ENCODE peak calls at places on chromosome 1, in ten cellular contexts. One of them, this sample, is unnamed.
A peak's percentile ranks its signal among the peaks of the same experiment; 100 is the strongest.

GRCh38 chr1:171226757-171227370 is 21.4 kb upstream of the FMO1 start:
- DNase-seq in uterus: peak; percentile 50
- DNase-seq in Peyer's patch: no peak
- DNase-seq in sigmoid colon: no peak
- DNase-seq in GM12878: peak; percentile 11
- DNase-seq in body of pancreas: peak; percentile 64
- DNase-seq in K562: peak; percentile 47
- DNase-seq in IMR-90: peak; percentile 80
- DNase-seq in heart left ventricle: peak; percentile 40
- DNase-seq in transverse colon: peak; percentile 47
- DNase-seq in this sample: peak; percentile 37

GRCh38 chr1:10161541-10162290 is 48.7 kb upstream of the KIF1B start:
- DNase-seq in Peyer's patch: no peak
- DNase-seq in body of pancreas: peak; percentile 44
- DNase-seq in transverse colon: peak; percentile 17
- DNase-seq in uterus: peak; percentile 27
- DNase-seq in IMR-90: no peak
- DNase-seq in sigmoid colon: peak; percentile 88
- DNase-seq in K562: no peak
- DNase-seq in heart left ventricle: peak; percentile 79
- DNase-seq in GM12878: no peak
- DNase-seq in this sample: peak; percentile 78

GRCh38 chr1:14263207-14263606 is 335.3 kb upstream of the KAZN start:
- DNase-seq in heart left ventricle: no peak
- DNase-seq in GM12878: no peak
- DNase-seq in IMR-90: no peak
- DNase-seq in Peyer's patch: no peak
- DNase-seq in uterus: no peak
- DNase-seq in K562: no peak
- DNase-seq in body of pancreas: no peak
- DNase-seq in sigmoid colon: no peak
- DNase-seq in transverse colon: no peak
- DNase-seq in this sample: no peak

GRCh38 chr1:246517391-246517790 is 10.3 kb upstream of the SMYD3 start:
- DNase-seq in K562: no peak
- DNase-seq in transverse colon: no peak
- DNase-seq in heart left ventricle: no peak
- DNase-seq in IMR-90: no peak
- DNase-seq in GM12878: no peak
- DNase-seq in body of pancreas: no peak
- DNase-seq in uterus: no peak
- DNase-seq in sigmoid colon: no peak
- DNase-seq in Peyer's patch: no peak
- DNase-seq in this sample: no peak

GRCh38 chr1:113210248-113210647 is 137.2 kb downstream of the LRIG2 start:
- DNase-seq in GM12878: no peak
- DNase-seq in heart left ventricle: no peak
- DNase-seq in K562: peak; percentile 78
- DNase-seq in Peyer's patch: no peak
- DNase-seq in body of pancreas: peak; percentile 68
- DNase-seq in IMR-90: no peak
- DNase-seq in transverse colon: peak; percentile 77
- DNase-seq in uterus: no peak
- DNase-seq in sigmoid colon: no peak
- DNase-seq in this sample: no peak

GRCh38 chr1:107964397-107965111 is 426 bp downstream of the VAV3 start:
- DNase-seq in sigmoid colon: no peak
- DNase-seq in Peyer's patch: peak; percentile 58
- DNase-seq in heart left ventricle: no peak
- DNase-seq in body of pancreas: no peak
- DNase-seq in uterus: no peak
- DNase-seq in transverse colon: peak; percentile 18
- DNase-seq in GM12878: no peak
- DNase-seq in K562: no peak
- DNase-seq in IMR-90: no peak
- DNase-seq in this sample: no peak

GRCh38 chr1:244137725-244138124 is 86.6 kb downstream of the ZBTB18 start:
- DNase-seq in GM12878: no peak
- DNase-seq in transverse colon: no peak
- DNase-seq in Peyer's patch: no peak
- DNase-seq in sigmoid colon: no peak
- DNase-seq in heart left ventricle: no peak
- DNase-seq in IMR-90: peak; percentile 37
- DNase-seq in uterus: no peak
- DNase-seq in K562: no peak
- DNase-seq in body of pancreas: no peak
- DNase-seq in this sample: no peak

GRCh38 chr1:111742938-111743549 is 3.8 kb upstream of the INKA2 start:
- DNase-seq in uterus: peak; percentile 5
- DNase-seq in body of pancreas: no peak
- DNase-seq in K562: no peak
- DNase-seq in IMR-90: peak; percentile 86
- DNase-seq in sigmoid colon: no peak
- DNase-seq in GM12878: no peak
- DNase-seq in Peyer's patch: no peak
- DNase-seq in transverse colon: no peak
- DNase-seq in heart left ventricle: no peak
- DNase-seq in this sample: no peak

DNA sequence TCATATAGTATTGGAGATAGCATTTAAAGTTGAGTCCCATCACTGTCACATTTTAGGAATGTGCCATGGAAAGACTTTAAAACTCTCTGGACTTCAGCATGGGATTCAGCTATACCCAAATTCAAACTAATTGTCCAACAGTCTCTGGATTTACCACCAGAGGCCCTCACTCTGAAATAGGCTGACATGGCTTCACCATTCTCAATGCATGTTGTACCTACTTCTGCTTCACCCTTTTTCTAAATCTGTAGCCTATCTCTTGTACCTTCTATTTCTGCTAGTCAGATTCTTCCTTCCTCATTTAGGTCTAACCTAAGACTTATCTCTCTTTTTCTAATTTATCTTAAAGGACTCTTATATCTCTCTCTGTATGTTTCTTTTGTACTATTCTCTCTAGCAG is 512.7 kb upstream of the ZRANB2 start:
- DNase-seq in transverse colon: no peak
- DNase-seq in Peyer's patch: no peak
- DNase-seq in GM12878: no peak
- DNase-seq in uterus: no peak
- DNase-seq in heart left ventricle: no peak
- DNase-seq in IMR-90: peak; percentile 1
- DNase-seq in K562: no peak
- DNase-seq in body of pancreas: no peak
- DNase-seq in sigmoid colon: no peak
- DNase-seq in this sample: no peak
- H3K4me1 ChIP-seq in transverse colon: no peaks in the 10 kb centered on the region
- H3K4me1 ChIP-seq in Peyer's patch: no peaks in the 10 kb centered on the region
- H3K4me1 ChIP-seq in GM12878: no peaks in the 10 kb centered on the region
- H3K4me1 ChIP-seq in uterus: no peaks in the 10 kb centered on the region
- H3K4me1 ChIP-seq in heart left ventricle: peaks cover 4% of the 10 kb centered on the region
- H3K4me1 ChIP-seq in IMR-90: peaks cover 2% of the 10 kb centered on the region
- H3K4me1 ChIP-seq in K562: no peaks in the 10 kb centered on the region
- H3K4me1 ChIP-seq in body of pancreas: no peaks in the 10 kb centered on the region
- H3K4me1 ChIP-seq in sigmoid colon: peaks cover 5% of the 10 kb centered on the region
- H3K4me1 ChIP-seq in this sample: no peaks in the 10 kb centered on the region

GRCh38 chr1:247905899-247906503 is 10.6 kb downstream of the OR2W3 start:
- DNase-seq in transverse colon: no peak
- DNase-seq in K562: no peak
- DNase-seq in body of pancreas: no peak
- DNase-seq in Peyer's patch: no peak
- DNase-seq in GM12878: no peak
- DNase-seq in sigmoid colon: no peak
- DNase-seq in IMR-90: no peak
- DNase-seq in uterus: no peak
- DNase-seq in heart left ventricle: no peak
- DNase-seq in this sample: no peak

GRCh38 chr1:247905181-247905580 is 9.8 kb downstream of the OR2W3 start:
- DNase-seq in sigmoid colon: no peak
- DNase-seq in GM12878: no peak
- DNase-seq in body of pancreas: no peak
- DNase-seq in K562: no peak
- DNase-seq in heart left ventricle: no peak
- DNase-seq in transverse colon: no peak
- DNase-seq in uterus: no peak
- DNase-seq in Peyer's patch: no peak
- DNase-seq in IMR-90: no peak
- DNase-seq in this sample: no peak

GRCh38 chr1:247904122-247904521 is 8.7 kb downstream of the OR2W3 start:
- DNase-seq in K562: no peak
- DNase-seq in Peyer's patch: no peak
- DNase-seq in uterus: no peak
- DNase-seq in transverse colon: no peak
- DNase-seq in GM12878: no peak
- DNase-seq in sigmoid colon: no peak
- DNase-seq in heart left ventricle: no peak
- DNase-seq in IMR-90: no peak
- DNase-seq in body of pancreas: no peak
- DNase-seq in this sample: no peak

GRCh38 chr1:247908761-247909160 is 11.3 kb upstream of the OR2T8 start:
- DNase-seq in K562: no peak
- DNase-seq in uterus: no peak
- DNase-seq in IMR-90: no peak
- DNase-seq in sigmoid colon: no peak
- DNase-seq in heart left ventricle: no peak
- DNase-seq in Peyer's patch: no peak
- DNase-seq in body of pancreas: no peak
- DNase-seq in transverse colon: no peak
- DNase-seq in GM12878: no peak
- DNase-seq in this sample: no peak

GRCh38 chr1:247906504-247907047 is 11.2 kb downstream of the OR2W3 start:
- DNase-seq in K562: peak; percentile 67
- DNase-seq in heart left ventricle: no peak
- DNase-seq in uterus: no peak
- DNase-seq in Peyer's patch: no peak
- DNase-seq in IMR-90: peak; percentile 32
- DNase-seq in sigmoid colon: no peak
- DNase-seq in transverse colon: peak; percentile 25
- DNase-seq in body of pancreas: no peak
- DNase-seq in GM12878: no peak
- DNase-seq in this sample: no peak
- H3K4me3 ChIP-seq in K562: peak overlapping the region; percentile 7
- H3K4me3 ChIP-seq in heart left ventricle: peak overlapping the region; percentile 8
- H3K4me3 ChIP-seq in uterus: no peak overlapping the region
- H3K4me3 ChIP-seq in Peyer's patch: peak overlapping the region; percentile 20
- H3K4me3 ChIP-seq in IMR-90: no peak overlapping the region
- H3K4me3 ChIP-seq in sigmoid colon: peak overlapping the region; percentile 24
- H3K4me3 ChIP-seq in transverse colon: no peak overlapping the region
- H3K4me3 ChIP-seq in body of pancreas: no peak overlapping the region
- H3K4me3 ChIP-seq in GM12878: no peak overlapping the region
- H3K4me3 ChIP-seq in this sample: no peak overlapping the region

DNA sequence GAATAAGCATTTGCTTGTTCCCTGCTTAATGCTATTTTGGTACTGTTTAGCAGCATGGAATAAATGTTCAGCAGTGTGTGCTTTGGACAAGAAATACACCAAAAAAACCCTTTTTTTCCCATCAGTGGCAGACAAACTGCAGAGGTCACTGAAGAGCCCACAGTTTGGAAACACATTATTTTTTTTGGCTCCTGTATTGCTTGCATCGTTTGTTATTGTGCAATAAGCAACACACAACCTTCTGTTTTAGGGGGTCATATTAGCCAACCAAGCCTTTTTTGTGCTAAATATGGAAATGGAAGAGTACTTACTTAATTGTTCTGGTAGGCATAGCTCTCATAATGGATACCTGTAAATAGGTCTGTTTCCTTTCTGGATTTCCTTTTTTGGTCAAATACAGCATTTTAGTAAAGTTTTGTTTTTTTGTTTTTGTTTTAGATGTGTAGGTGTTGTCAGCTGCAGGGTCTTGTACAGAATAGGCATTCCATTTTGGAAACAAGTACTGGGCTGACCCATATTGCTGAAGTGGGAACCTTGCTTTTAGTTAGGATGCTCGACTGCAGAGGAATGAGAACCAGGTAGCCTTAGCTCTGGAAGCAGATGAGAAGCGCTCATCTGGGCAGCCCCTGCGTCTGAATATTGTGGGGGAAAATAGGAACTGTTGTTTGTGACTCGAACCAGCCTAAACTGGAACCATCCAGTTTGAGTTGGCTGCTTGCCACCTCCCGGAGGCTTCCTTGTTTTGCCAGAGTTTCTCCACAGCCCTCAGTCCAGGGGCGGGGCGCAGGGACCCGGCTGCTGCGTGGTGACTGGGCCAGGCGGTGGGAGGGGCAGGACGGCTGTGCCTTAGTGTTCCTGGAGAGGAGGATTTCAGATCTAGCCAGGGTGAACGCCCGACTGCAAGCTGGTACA is 38.5 kb downstream of the SPEN start:
- DNase-seq in Peyer's patch: peak; percentile 80
- DNase-seq in GM12878: peak; percentile 36
- DNase-seq in sigmoid colon: peak; percentile 99
- DNase-seq in body of pancreas: peak; percentile 98
- DNase-seq in heart left ventricle: peak; percentile 97
- DNase-seq in K562: peak; percentile 92
- DNase-seq in IMR-90: peak; percentile 86
- DNase-seq in transverse colon: peak; percentile 97
- DNase-seq in uterus: peak; percentile 97
- DNase-seq in this sample: peak; percentile 98
- TF ChIP-seq POLR2A in Peyer's patch: no peak
- TF ChIP-seq POLR2A in GM12878: peak; percentile 37
- TF ChIP-seq POLR2A in sigmoid colon: peak; percentile 28
- TF ChIP-seq POLR2A in body of pancreas: peak; percentile 72
- TF ChIP-seq POLR2A in heart left ventricle: peak; percentile 66
- TF ChIP-seq POLR2A in K562: peak; percentile 70
- TF ChIP-seq POLR2A in IMR-90: no peak
- TF ChIP-seq POLR2A in transverse colon: no peak
- TF ChIP-seq POLR2A in uterus: no peak
- TF ChIP-seq POLR2A in this sample: no peak

GRCh38 chr1:225863167-225863566 is 19.0 kb downstream of the TMEM63A start:
- DNase-seq in K562: no peak
- DNase-seq in transverse colon: no peak
- DNase-seq in IMR-90: peak; percentile 32
- DNase-seq in uterus: peak; percentile 92
- DNase-seq in GM12878: no peak
- DNase-seq in Peyer's patch: no peak
- DNase-seq in sigmoid colon: peak; percentile 81
- DNase-seq in body of pancreas: no peak
- DNase-seq in heart left ventricle: no peak
- DNase-seq in this sample: no peak

GRCh38 chr1:225860860-225861441 is 21.2 kb downstream of the TMEM63A start:
- DNase-seq in uterus: no peak
- DNase-seq in sigmoid colon: no peak
- DNase-seq in transverse colon: no peak
- DNase-seq in GM12878: no peak
- DNase-seq in Peyer's patch: no peak
- DNase-seq in heart left ventricle: no peak
- DNase-seq in K562: no peak
- DNase-seq in body of pancreas: no peak
- DNase-seq in IMR-90: peak; percentile 19
- DNase-seq in this sample: no peak

GRCh38 chr1:225860107-225860506 is 22.1 kb downstream of the TMEM63A start:
- DNase-seq in IMR-90: no peak
- DNase-seq in body of pancreas: no peak
- DNase-seq in Peyer's patch: no peak
- DNase-seq in sigmoid colon: no peak
- DNase-seq in transverse colon: no peak
- DNase-seq in GM12878: no peak
- DNase-seq in heart left ventricle: no peak
- DNase-seq in uterus: no peak
- DNase-seq in K562: no peak
- DNase-seq in this sample: no peak

GRCh38 chr1:225861834-225862580 is 20.2 kb downstream of the TMEM63A start:
- DNase-seq in sigmoid colon: no peak
- DNase-seq in uterus: no peak
- DNase-seq in Peyer's patch: no peak
- DNase-seq in K562: no peak
- DNase-seq in body of pancreas: no peak
- DNase-seq in IMR-90: no peak
- DNase-seq in heart left ventricle: no peak
- DNase-seq in GM12878: no peak
- DNase-seq in transverse colon: no peak
- DNase-seq in this sample: no peak

GRCh38 chr1:225862581-225862950 is 19.6 kb downstream of the TMEM63A start:
- DNase-seq in body of pancreas: no peak
- DNase-seq in GM12878: no peak
- DNase-seq in transverse colon: no peak
- DNase-seq in uterus: no peak
- DNase-seq in heart left ventricle: no peak
- DNase-seq in Peyer's patch: no peak
- DNase-seq in IMR-90: no peak
- DNase-seq in K562: no peak
- DNase-seq in sigmoid colon: no peak
- DNase-seq in this sample: no peak
- H3K4me1 ChIP-seq in body of pancreas: peaks cover 10% of the 10 kb centered on the region
- H3K4me1 ChIP-seq in GM12878: peaks cover 6% of the 10 kb centered on the region
- H3K4me1 ChIP-seq in transverse colon: peaks cover 5% of the 10 kb centered on the region
- H3K4me1 ChIP-seq in uterus: no peaks in the 10 kb centered on the region
- H3K4me1 ChIP-seq in heart left ventricle: no peaks in the 10 kb centered on the region
- H3K4me1 ChIP-seq in Peyer's patch: peaks cover 11% of the 10 kb centered on the region
- H3K4me1 ChIP-seq in IMR-90: peaks cover 13% of the 10 kb centered on the region
- H3K4me1 ChIP-seq in K562: no peaks in the 10 kb centered on the region
- H3K4me1 ChIP-seq in sigmoid colon: peaks cover 20% of the 10 kb centered on the region
- H3K4me1 ChIP-seq in this sample: no peaks in the 10 kb centered on the region